ENCODE peak calls at places on chromosomes 6 and 20, in five cellular contexts. One of them, this sample, is unnamed.

GRCh38 chr20:50536333-50536732 is 26.1 kb downstream of the PTPN1 start:
- DNase-seq in ovary: no peak
- DNase-seq in neural progenitor cell: peak; percentile 71
- DNase-seq in activated gamma-delta T cell treated with Interleukin-2 at 50 U/mL for 16 hours: no peak
- DNase-seq in CD14-positive monocyte: no peak
- DNase-seq in this sample: no peak

GRCh38 chr6:71886184-71887005 is at the start of gene RIMS1:
- DNase-seq in activated gamma-delta T cell treated with Interleukin-2 at 50 U/mL for 16 hours: no peak
- DNase-seq in ovary: no peak
- DNase-seq in CD14-positive monocyte: no peak
- DNase-seq in neural progenitor cell: peak; percentile 84
- DNase-seq in this sample: no peak

GRCh38 chr20:38651154-38651553 is 49.5 kb downstream of the ARHGAP40 start:
- DNase-seq in ovary: no peak
- DNase-seq in activated gamma-delta T cell treated with Interleukin-2 at 50 U/mL for 16 hours: no peak
- DNase-seq in CD14-positive monocyte: no peak
- DNase-seq in neural progenitor cell: no peak
- DNase-seq in this sample: no peak

GRCh38 chr6:118892248-118893094 is 1.5 kb upstream of the ASF1A start:
- DNase-seq in ovary: no peak
- DNase-seq in activated gamma-delta T cell treated with Interleukin-2 at 50 U/mL for 16 hours: no peak
- DNase-seq in neural progenitor cell: no peak
- DNase-seq in CD14-positive monocyte: no peak
- DNase-seq in this sample: no peak

GRCh38 chr6:170462366-170463020 is 90.6 kb downstream of the PSMB1 start:
- DNase-seq in neural progenitor cell: no peak
- DNase-seq in CD14-positive monocyte: no peak
- DNase-seq in ovary: no peak
- DNase-seq in activated gamma-delta T cell treated with Interleukin-2 at 50 U/mL for 16 hours: peak; percentile 39
- DNase-seq in this sample: peak; percentile 28

GRCh38 chr6:112282217-112282616 is 27.9 kb upstream of the LAMA4 start:
- DNase-seq in ovary: peak; percentile 54
- DNase-seq in neural progenitor cell: peak; percentile 50
- DNase-seq in activated gamma-delta T cell treated with Interleukin-2 at 50 U/mL for 16 hours: no peak
- DNase-seq in CD14-positive monocyte: no peak
- DNase-seq in this sample: peak; percentile 74

GRCh38 chr6:1787894-1788293 is 178.2 kb downstream of the FOXC1 start:
- DNase-seq in neural progenitor cell: no peak
- DNase-seq in ovary: peak; percentile 41
- DNase-seq in activated gamma-delta T cell treated with Interleukin-2 at 50 U/mL for 16 hours: no peak
- DNase-seq in CD14-positive monocyte: no peak
- DNase-seq in this sample: no peak

GRCh38 chr6:168439791-168440491 is 1.0 kb upstream of the SMOC2 start:
- DNase-seq in activated gamma-delta T cell treated with Interleukin-2 at 50 U/mL for 16 hours: no peak
- DNase-seq in neural progenitor cell: no peak
- DNase-seq in CD14-positive monocyte: no peak
- DNase-seq in ovary: no peak
- DNase-seq in this sample: no peak

GRCh38 chr20:52160049-52160448 is 31.5 kb downstream of the ZFP64 start:
- DNase-seq in CD14-positive monocyte: no peak
- DNase-seq in ovary: no peak
- DNase-seq in activated gamma-delta T cell treated with Interleukin-2 at 50 U/mL for 16 hours: no peak
- DNase-seq in neural progenitor cell: no peak
- DNase-seq in this sample: no peak

GRCh38 chr20:50731930-50732690 is 730 bp downstream of the PARD6B start:
- DNase-seq in activated gamma-delta T cell treated with Interleukin-2 at 50 U/mL for 16 hours: no peak
- DNase-seq in ovary: no peak
- DNase-seq in CD14-positive monocyte: no peak
- DNase-seq in neural progenitor cell: peak; percentile 85
- DNase-seq in this sample: no peak

GRCh38 chr6:108464506-108465084 is 96.1 kb upstream of the FOXO3 start:
- DNase-seq in activated gamma-delta T cell treated with Interleukin-2 at 50 U/mL for 16 hours: no peak
- DNase-seq in ovary: no peak
- DNase-seq in CD14-positive monocyte: no peak
- DNase-seq in neural progenitor cell: peak; percentile 12
- DNase-seq in this sample: no peak

GRCh38 chr6:156752666-156753301 is 24.4 kb upstream of the ARID1B start:
- DNase-seq in CD14-positive monocyte: no peak
- DNase-seq in neural progenitor cell: no peak
- DNase-seq in activated gamma-delta T cell treated with Interleukin-2 at 50 U/mL for 16 hours: no peak
- DNase-seq in ovary: no peak
- DNase-seq in this sample: no peak

GRCh38 chr6:170010665-170011232 is 259.3 kb downstream of the ERMARD start:
- DNase-seq in CD14-positive monocyte: no peak
- DNase-seq in ovary: no peak
- DNase-seq in activated gamma-delta T cell treated with Interleukin-2 at 50 U/mL for 16 hours: no peak
- DNase-seq in neural progenitor cell: no peak
- DNase-seq in this sample: no peak

GRCh38 chr20:24487648-24488047 is 18.2 kb downstream of the SYNDIG1 start:
- DNase-seq in activated gamma-delta T cell treated with Interleukin-2 at 50 U/mL for 16 hours: no peak
- DNase-seq in ovary: no peak
- DNase-seq in neural progenitor cell: no peak
- DNase-seq in CD14-positive monocyte: no peak
- DNase-seq in this sample: no peak

This sample was measured in sciatic nerve.